ENCODE peak calls at places on chromosomes 7 and 10, in ten cellular contexts. One of them, this sample, is unnamed.

GRCh38 chr10:52644678-52645434 is 127.7 kb downstream of the MBL2 start:
- DNase-seq in NCI-H1048: no peak
- DNase-seq in ACHN: peak
- DNase-seq in central memory CD4-positive, alpha-beta T cell: no peak
- DNase-seq in cardiac septum: no peak
- DNase-seq in activated CD8-positive, alpha-beta memory T cell treated with anti-CD3 and anti-CD28 coated beads for 48 hours: no peak
- DNase-seq in activated T-cell treated with anti-CD3 and anti-CD28 coated beads for 1 hour: peak
- DNase-seq in skeletal muscle cell: no peak
- DNase-seq in mesenchymal stem cell: peak
- DNase-seq in stimulated activated CD8-positive, alpha-beta memory T cell treated with anti-CD3 and anti-CD28 coated beads, Interleukin-7, amount 100 ng/mL, for 24 hours: no peak
- DNase-seq in this sample: peak

GRCh38 chr7:107430057-107430456 is 39.8 kb upstream of the GPR22 start:
- DNase-seq in NCI-H1048: no peak
- DNase-seq in ACHN: no peak
- DNase-seq in central memory CD4-positive, alpha-beta T cell: no peak
- DNase-seq in cardiac septum: no peak
- DNase-seq in activated CD8-positive, alpha-beta memory T cell treated with anti-CD3 and anti-CD28 coated beads for 48 hours: no peak
- DNase-seq in activated T-cell treated with anti-CD3 and anti-CD28 coated beads for 1 hour: no peak
- DNase-seq in skeletal muscle cell: no peak
- DNase-seq in mesenchymal stem cell: no peak
- DNase-seq in stimulated activated CD8-positive, alpha-beta memory T cell treated with anti-CD3 and anti-CD28 coated beads, Interleukin-7, amount 100 ng/mL, for 24 hours: no peak
- DNase-seq in this sample: no peak

GRCh38 chr10:63901916-63902315 is 380.7 kb downstream of the REEP3 start:
- DNase-seq in NCI-H1048: no peak
- DNase-seq in ACHN: no peak
- DNase-seq in central memory CD4-positive, alpha-beta T cell: no peak
- DNase-seq in cardiac septum: no peak
- DNase-seq in activated CD8-positive, alpha-beta memory T cell treated with anti-CD3 and anti-CD28 coated beads for 48 hours: no peak
- DNase-seq in activated T-cell treated with anti-CD3 and anti-CD28 coated beads for 1 hour: no peak
- DNase-seq in skeletal muscle cell: no peak
- DNase-seq in mesenchymal stem cell: no peak
- DNase-seq in stimulated activated CD8-positive, alpha-beta memory T cell treated with anti-CD3 and anti-CD28 coated beads, Interleukin-7, amount 100 ng/mL, for 24 hours: no peak
- DNase-seq in this sample: no peak

GRCh38 chr7:124390301-124390700 is 357.4 kb upstream of the TMEM229A start:
- DNase-seq in NCI-H1048: no peak
- DNase-seq in ACHN: no peak
- DNase-seq in central memory CD4-positive, alpha-beta T cell: no peak
- DNase-seq in cardiac septum: no peak
- DNase-seq in activated CD8-positive, alpha-beta memory T cell treated with anti-CD3 and anti-CD28 coated beads for 48 hours: no peak
- DNase-seq in activated T-cell treated with anti-CD3 and anti-CD28 coated beads for 1 hour: no peak
- DNase-seq in skeletal muscle cell: no peak
- DNase-seq in mesenchymal stem cell: no peak
- DNase-seq in stimulated activated CD8-positive, alpha-beta memory T cell treated with anti-CD3 and anti-CD28 coated beads, Interleukin-7, amount 100 ng/mL, for 24 hours: no peak
- DNase-seq in this sample: no peak

GRCh38 chr7:157851501-157852067 is 514.8 kb downstream of the DNAJB6 start:
- DNase-seq in NCI-H1048: no peak
- DNase-seq in ACHN: no peak
- DNase-seq in central memory CD4-positive, alpha-beta T cell: peak
- DNase-seq in cardiac septum: no peak
- DNase-seq in activated CD8-positive, alpha-beta memory T cell treated with anti-CD3 and anti-CD28 coated beads for 48 hours: peak
- DNase-seq in activated T-cell treated with anti-CD3 and anti-CD28 coated beads for 1 hour: peak
- DNase-seq in skeletal muscle cell: no peak
- DNase-seq in mesenchymal stem cell: no peak
- DNase-seq in stimulated activated CD8-positive, alpha-beta memory T cell treated with anti-CD3 and anti-CD28 coated beads, Interleukin-7, amount 100 ng/mL, for 24 hours: peak
- DNase-seq in this sample: no peak

GRCh38 chr7:69599211-69599878 is 1.1 kb downstream of the AUTS2 start:
- DNase-seq in NCI-H1048: no peak
- DNase-seq in ACHN: peak
- DNase-seq in central memory CD4-positive, alpha-beta T cell: no peak
- DNase-seq in cardiac septum: no peak
- DNase-seq in activated CD8-positive, alpha-beta memory T cell treated with anti-CD3 and anti-CD28 coated beads for 48 hours: no peak
- DNase-seq in activated T-cell treated with anti-CD3 and anti-CD28 coated beads for 1 hour: no peak
- DNase-seq in skeletal muscle cell: no peak
- DNase-seq in mesenchymal stem cell: peak
- DNase-seq in stimulated activated CD8-positive, alpha-beta memory T cell treated with anti-CD3 and anti-CD28 coated beads, Interleukin-7, amount 100 ng/mL, for 24 hours: no peak
- DNase-seq in this sample: no peak

GRCh38 chr7:151598045-151598444 is 78.3 kb upstream of the RHEB start:
- DNase-seq in NCI-H1048: no peak
- DNase-seq in ACHN: peak
- DNase-seq in central memory CD4-positive, alpha-beta T cell: no peak
- DNase-seq in cardiac septum: no peak
- DNase-seq in activated CD8-positive, alpha-beta memory T cell treated with anti-CD3 and anti-CD28 coated beads for 48 hours: no peak
- DNase-seq in activated T-cell treated with anti-CD3 and anti-CD28 coated beads for 1 hour: no peak
- DNase-seq in skeletal muscle cell: peak
- DNase-seq in mesenchymal stem cell: peak
- DNase-seq in stimulated activated CD8-positive, alpha-beta memory T cell treated with anti-CD3 and anti-CD28 coated beads, Interleukin-7, amount 100 ng/mL, for 24 hours: no peak
- DNase-seq in this sample: no peak

GRCh38 chr7:37920619-37921339 is at the start of gene EPDR1:
- DNase-seq in NCI-H1048: peak
- DNase-seq in ACHN: peak
- DNase-seq in central memory CD4-positive, alpha-beta T cell: no peak
- DNase-seq in cardiac septum: peak
- DNase-seq in activated CD8-positive, alpha-beta memory T cell treated with anti-CD3 and anti-CD28 coated beads for 48 hours: no peak
- DNase-seq in activated T-cell treated with anti-CD3 and anti-CD28 coated beads for 1 hour: no peak
- DNase-seq in skeletal muscle cell: no peak
- DNase-seq in mesenchymal stem cell: peak
- DNase-seq in stimulated activated CD8-positive, alpha-beta memory T cell treated with anti-CD3 and anti-CD28 coated beads, Interleukin-7, amount 100 ng/mL, for 24 hours: no peak
- DNase-seq in this sample: no peak

GRCh38 chr10:13271552-13272163 is 28.2 kb downstream of the PHYH start:
- DNase-seq in NCI-H1048: no peak
- DNase-seq in ACHN: peak
- DNase-seq in central memory CD4-positive, alpha-beta T cell: peak
- DNase-seq in cardiac septum: no peak
- DNase-seq in activated CD8-positive, alpha-beta memory T cell treated with anti-CD3 and anti-CD28 coated beads for 48 hours: no peak
- DNase-seq in activated T-cell treated with anti-CD3 and anti-CD28 coated beads for 1 hour: peak
- DNase-seq in skeletal muscle cell: no peak
- DNase-seq in mesenchymal stem cell: peak
- DNase-seq in stimulated activated CD8-positive, alpha-beta memory T cell treated with anti-CD3 and anti-CD28 coated beads, Interleukin-7, amount 100 ng/mL, for 24 hours: peak
- DNase-seq in this sample: no peak

GRCh38 chr10:105291571-105291970 is 650.5 kb downstream of the SORCS3 start:
- DNase-seq in NCI-H1048: no peak
- DNase-seq in ACHN: no peak
- DNase-seq in central memory CD4-positive, alpha-beta T cell: no peak
- DNase-seq in cardiac septum: no peak
- DNase-seq in activated CD8-positive, alpha-beta memory T cell treated with anti-CD3 and anti-CD28 coated beads for 48 hours: no peak
- DNase-seq in activated T-cell treated with anti-CD3 and anti-CD28 coated beads for 1 hour: no peak
- DNase-seq in skeletal muscle cell: no peak
- DNase-seq in mesenchymal stem cell: no peak
- DNase-seq in stimulated activated CD8-positive, alpha-beta memory T cell treated with anti-CD3 and anti-CD28 coated beads, Interleukin-7, amount 100 ng/mL, for 24 hours: no peak
- DNase-seq in this sample: no peak

GRCh38 chr10:113680172-113681111 is 730 bp downstream of the CASP7 start:
- DNase-seq in NCI-H1048: no peak
- DNase-seq in ACHN: peak
- DNase-seq in central memory CD4-positive, alpha-beta T cell: peak
- DNase-seq in cardiac septum: no peak
- DNase-seq in activated CD8-positive, alpha-beta memory T cell treated with anti-CD3 and anti-CD28 coated beads for 48 hours: no peak
- DNase-seq in activated T-cell treated with anti-CD3 and anti-CD28 coated beads for 1 hour: no peak
- DNase-seq in skeletal muscle cell: no peak
- DNase-seq in mesenchymal stem cell: peak
- DNase-seq in stimulated activated CD8-positive, alpha-beta memory T cell treated with anti-CD3 and anti-CD28 coated beads, Interleukin-7, amount 100 ng/mL, for 24 hours: no peak
- DNase-seq in this sample: no peak

GRCh38 chr7:121157885-121158590 is 169.5 kb downstream of the CPED1 start:
- DNase-seq in NCI-H1048: no peak
- DNase-seq in ACHN: no peak
- DNase-seq in central memory CD4-positive, alpha-beta T cell: no peak
- DNase-seq in cardiac septum: no peak
- DNase-seq in activated CD8-positive, alpha-beta memory T cell treated with anti-CD3 and anti-CD28 coated beads for 48 hours: no peak
- DNase-seq in activated T-cell treated with anti-CD3 and anti-CD28 coated beads for 1 hour: no peak
- DNase-seq in skeletal muscle cell: no peak
- DNase-seq in mesenchymal stem cell: no peak
- DNase-seq in stimulated activated CD8-positive, alpha-beta memory T cell treated with anti-CD3 and anti-CD28 coated beads, Interleukin-7, amount 100 ng/mL, for 24 hours: no peak
- DNase-seq in this sample: no peak

GRCh38 chr10:97685395-97685958 is 1.6 kb downstream of the AVPI1 start:
- DNase-seq in NCI-H1048: no peak
- DNase-seq in ACHN: peak
- DNase-seq in central memory CD4-positive, alpha-beta T cell: no peak
- DNase-seq in cardiac septum: peak
- DNase-seq in activated CD8-positive, alpha-beta memory T cell treated with anti-CD3 and anti-CD28 coated beads for 48 hours: no peak
- DNase-seq in activated T-cell treated with anti-CD3 and anti-CD28 coated beads for 1 hour: no peak
- DNase-seq in skeletal muscle cell: no peak
- DNase-seq in mesenchymal stem cell: peak
- DNase-seq in stimulated activated CD8-positive, alpha-beta memory T cell treated with anti-CD3 and anti-CD28 coated beads, Interleukin-7, amount 100 ng/mL, for 24 hours: no peak
- DNase-seq in this sample: no peak

GRCh38 chr10:50604823-50605222 is 18.9 kb downstream of the SGMS1 start:
- DNase-seq in NCI-H1048: no peak
- DNase-seq in ACHN: no peak
- DNase-seq in central memory CD4-positive, alpha-beta T cell: no peak
- DNase-seq in cardiac septum: no peak
- DNase-seq in activated CD8-positive, alpha-beta memory T cell treated with anti-CD3 and anti-CD28 coated beads for 48 hours: no peak
- DNase-seq in activated T-cell treated with anti-CD3 and anti-CD28 coated beads for 1 hour: no peak
- DNase-seq in skeletal muscle cell: no peak
- DNase-seq in mesenchymal stem cell: peak
- DNase-seq in stimulated activated CD8-positive, alpha-beta memory T cell treated with anti-CD3 and anti-CD28 coated beads, Interleukin-7, amount 100 ng/mL, for 24 hours: no peak
- DNase-seq in this sample: no peak

GRCh38 chr10:126468467-126468866 is 80.2 kb upstream of the ADAM12 start:
- DNase-seq in NCI-H1048: no peak
- DNase-seq in ACHN: no peak
- DNase-seq in central memory CD4-positive, alpha-beta T cell: no peak
- DNase-seq in cardiac septum: no peak
- DNase-seq in activated CD8-positive, alpha-beta memory T cell treated with anti-CD3 and anti-CD28 coated beads for 48 hours: no peak
- DNase-seq in activated T-cell treated with anti-CD3 and anti-CD28 coated beads for 1 hour: no peak
- DNase-seq in skeletal muscle cell: no peak
- DNase-seq in mesenchymal stem cell: no peak
- DNase-seq in stimulated activated CD8-positive, alpha-beta memory T cell treated with anti-CD3 and anti-CD28 coated beads, Interleukin-7, amount 100 ng/mL, for 24 hours: no peak
- DNase-seq in this sample: no peak

GRCh38 chr7:1237704-1238255 is 5.1 kb downstream of the UNCX start:
- DNase-seq in NCI-H1048: no peak
- DNase-seq in ACHN: no peak
- DNase-seq in central memory CD4-positive, alpha-beta T cell: no peak
- DNase-seq in cardiac septum: no peak
- DNase-seq in activated CD8-positive, alpha-beta memory T cell treated with anti-CD3 and anti-CD28 coated beads for 48 hours: no peak
- DNase-seq in activated T-cell treated with anti-CD3 and anti-CD28 coated beads for 1 hour: no peak
- DNase-seq in skeletal muscle cell: no peak
- DNase-seq in mesenchymal stem cell: no peak
- DNase-seq in stimulated activated CD8-positive, alpha-beta memory T cell treated with anti-CD3 and anti-CD28 coated beads, Interleukin-7, amount 100 ng/mL, for 24 hours: no peak
- DNase-seq in this sample: no peak

GRCh38 chr10:44952779-44953231 is 6.8 kb upstream of the RASSF4 start:
- DNase-seq in NCI-H1048: no peak
- DNase-seq in ACHN: no peak
- DNase-seq in central memory CD4-positive, alpha-beta T cell: no peak
- DNase-seq in cardiac septum: no peak
- DNase-seq in activated CD8-positive, alpha-beta memory T cell treated with anti-CD3 and anti-CD28 coated beads for 48 hours: no peak
- DNase-seq in activated T-cell treated with anti-CD3 and anti-CD28 coated beads for 1 hour: no peak
- DNase-seq in skeletal muscle cell: no peak
- DNase-seq in mesenchymal stem cell: peak
- DNase-seq in stimulated activated CD8-positive, alpha-beta memory T cell treated with anti-CD3 and anti-CD28 coated beads, Interleukin-7, amount 100 ng/mL, for 24 hours: no peak
- DNase-seq in this sample: no peak

GRCh38 chr7:17374157-17374556 is 75.7 kb downstream of the AHR start:
- DNase-seq in NCI-H1048: no peak
- DNase-seq in ACHN: no peak
- DNase-seq in central memory CD4-positive, alpha-beta T cell: no peak
- DNase-seq in cardiac septum: no peak
- DNase-seq in activated CD8-positive, alpha-beta memory T cell treated with anti-CD3 and anti-CD28 coated beads for 48 hours: no peak
- DNase-seq in activated T-cell treated with anti-CD3 and anti-CD28 coated beads for 1 hour: no peak
- DNase-seq in skeletal muscle cell: no peak
- DNase-seq in mesenchymal stem cell: no peak
- DNase-seq in stimulated activated CD8-positive, alpha-beta memory T cell treated with anti-CD3 and anti-CD28 coated beads, Interleukin-7, amount 100 ng/mL, for 24 hours: no peak
- DNase-seq in this sample: no peak

GRCh38 chr10:33612116-33612515 is 277.6 kb upstream of the NRP1 start:
- DNase-seq in NCI-H1048: no peak
- DNase-seq in ACHN: no peak
- DNase-seq in central memory CD4-positive, alpha-beta T cell: no peak
- DNase-seq in cardiac septum: no peak
- DNase-seq in activated CD8-positive, alpha-beta memory T cell treated with anti-CD3 and anti-CD28 coated beads for 48 hours: no peak
- DNase-seq in activated T-cell treated with anti-CD3 and anti-CD28 coated beads for 1 hour: no peak
- DNase-seq in skeletal muscle cell: no peak
- DNase-seq in mesenchymal stem cell: no peak
- DNase-seq in stimulated activated CD8-positive, alpha-beta memory T cell treated with anti-CD3 and anti-CD28 coated beads, Interleukin-7, amount 100 ng/mL, for 24 hours: no peak
- DNase-seq in this sample: no peak

GRCh38 chr10:4391683-4392082 is 434.3 kb upstream of the AKR1E2 start:
- DNase-seq in NCI-H1048: no peak
- DNase-seq in ACHN: peak
- DNase-seq in central memory CD4-positive, alpha-beta T cell: no peak
- DNase-seq in cardiac septum: no peak
- DNase-seq in activated CD8-positive, alpha-beta memory T cell treated with anti-CD3 and anti-CD28 coated beads for 48 hours: no peak
- DNase-seq in activated T-cell treated with anti-CD3 and anti-CD28 coated beads for 1 hour: no peak
- DNase-seq in skeletal muscle cell: no peak
- DNase-seq in mesenchymal stem cell: no peak
- DNase-seq in stimulated activated CD8-positive, alpha-beta memory T cell treated with anti-CD3 and anti-CD28 coated beads, Interleukin-7, amount 100 ng/mL, for 24 hours: no peak
- DNase-seq in this sample: no peak

GRCh38 chr10:130045091-130045652 is 65.5 kb downstream of the C10orf143 start:
- DNase-seq in NCI-H1048: no peak
- DNase-seq in ACHN: no peak
- DNase-seq in central memory CD4-positive, alpha-beta T cell: no peak
- DNase-seq in cardiac septum: no peak
- DNase-seq in activated CD8-positive, alpha-beta memory T cell treated with anti-CD3 and anti-CD28 coated beads for 48 hours: no peak
- DNase-seq in activated T-cell treated with anti-CD3 and anti-CD28 coated beads for 1 hour: no peak
- DNase-seq in skeletal muscle cell: no peak
- DNase-seq in mesenchymal stem cell: no peak
- DNase-seq in stimulated activated CD8-positive, alpha-beta memory T cell treated with anti-CD3 and anti-CD28 coated beads, Interleukin-7, amount 100 ng/mL, for 24 hours: no peak
- DNase-seq in this sample: no peak

GRCh38 chr7:98877146-98877545 is 1.2 kb upstream of the TRRAP start:
- DNase-seq in NCI-H1048: no peak
- DNase-seq in ACHN: no peak
- DNase-seq in central memory CD4-positive, alpha-beta T cell: no peak
- DNase-seq in cardiac septum: no peak
- DNase-seq in activated CD8-positive, alpha-beta memory T cell treated with anti-CD3 and anti-CD28 coated beads for 48 hours: no peak
- DNase-seq in activated T-cell treated with anti-CD3 and anti-CD28 coated beads for 1 hour: no peak
- DNase-seq in skeletal muscle cell: no peak
- DNase-seq in mesenchymal stem cell: no peak
- DNase-seq in stimulated activated CD8-positive, alpha-beta memory T cell treated with anti-CD3 and anti-CD28 coated beads, Interleukin-7, amount 100 ng/mL, for 24 hours: no peak
- DNase-seq in this sample: no peak

GRCh38 chr7:143901360-143901709 is 641 bp downstream of the TCAF1 start:
- DNase-seq in NCI-H1048: no peak
- DNase-seq in ACHN: no peak
- DNase-seq in central memory CD4-positive, alpha-beta T cell: no peak
- DNase-seq in cardiac septum: peak
- DNase-seq in activated CD8-positive, alpha-beta memory T cell treated with anti-CD3 and anti-CD28 coated beads for 48 hours: no peak
- DNase-seq in activated T-cell treated with anti-CD3 and anti-CD28 coated beads for 1 hour: peak
- DNase-seq in skeletal muscle cell: no peak
- DNase-seq in mesenchymal stem cell: no peak
- DNase-seq in stimulated activated CD8-positive, alpha-beta memory T cell treated with anti-CD3 and anti-CD28 coated beads, Interleukin-7, amount 100 ng/mL, for 24 hours: no peak
- DNase-seq in this sample: no peak

GRCh38 chr7:43430412-43430811 is 152.5 kb upstream of the STK17A start:
- DNase-seq in NCI-H1048: no peak
- DNase-seq in ACHN: no peak
- DNase-seq in central memory CD4-positive, alpha-beta T cell: no peak
- DNase-seq in cardiac septum: no peak
- DNase-seq in activated CD8-positive, alpha-beta memory T cell treated with anti-CD3 and anti-CD28 coated beads for 48 hours: no peak
- DNase-seq in activated T-cell treated with anti-CD3 and anti-CD28 coated beads for 1 hour: no peak
- DNase-seq in skeletal muscle cell: no peak
- DNase-seq in mesenchymal stem cell: peak
- DNase-seq in stimulated activated CD8-positive, alpha-beta memory T cell treated with anti-CD3 and anti-CD28 coated beads, Interleukin-7, amount 100 ng/mL, for 24 hours: no peak
- DNase-seq in this sample: no peak

GRCh38 chr10:114768394-114768786 is 53.2 kb upstream of the FHIP2A start:
- DNase-seq in NCI-H1048: no peak
- DNase-seq in ACHN: peak
- DNase-seq in central memory CD4-positive, alpha-beta T cell: no peak
- DNase-seq in cardiac septum: no peak
- DNase-seq in activated CD8-positive, alpha-beta memory T cell treated with anti-CD3 and anti-CD28 coated beads for 48 hours: no peak
- DNase-seq in activated T-cell treated with anti-CD3 and anti-CD28 coated beads for 1 hour: no peak
- DNase-seq in skeletal muscle cell: no peak
- DNase-seq in mesenchymal stem cell: no peak
- DNase-seq in stimulated activated CD8-positive, alpha-beta memory T cell treated with anti-CD3 and anti-CD28 coated beads, Interleukin-7, amount 100 ng/mL, for 24 hours: no peak
- DNase-seq in this sample: no peak

GRCh38 chr10:63369711-63370110 is 96.1 kb downstream of the JMJD1C start:
- DNase-seq in NCI-H1048: no peak
- DNase-seq in ACHN: no peak
- DNase-seq in central memory CD4-positive, alpha-beta T cell: no peak
- DNase-seq in cardiac septum: no peak
- DNase-seq in activated CD8-positive, alpha-beta memory T cell treated with anti-CD3 and anti-CD28 coated beads for 48 hours: no peak
- DNase-seq in activated T-cell treated with anti-CD3 and anti-CD28 coated beads for 1 hour: no peak
- DNase-seq in skeletal muscle cell: no peak
- DNase-seq in mesenchymal stem cell: no peak
- DNase-seq in stimulated activated CD8-positive, alpha-beta memory T cell treated with anti-CD3 and anti-CD28 coated beads, Interleukin-7, amount 100 ng/mL, for 24 hours: no peak
- DNase-seq in this sample: no peak

GRCh38 chr7:101255841-101256240 is 11.0 kb upstream of the FIS1 start:
- DNase-seq in NCI-H1048: no peak
- DNase-seq in ACHN: no peak
- DNase-seq in central memory CD4-positive, alpha-beta T cell: no peak
- DNase-seq in cardiac septum: no peak
- DNase-seq in activated CD8-positive, alpha-beta memory T cell treated with anti-CD3 and anti-CD28 coated beads for 48 hours: no peak
- DNase-seq in activated T-cell treated with anti-CD3 and anti-CD28 coated beads for 1 hour: no peak
- DNase-seq in skeletal muscle cell: no peak
- DNase-seq in mesenchymal stem cell: peak
- DNase-seq in stimulated activated CD8-positive, alpha-beta memory T cell treated with anti-CD3 and anti-CD28 coated beads, Interleukin-7, amount 100 ng/mL, for 24 hours: no peak
- DNase-seq in this sample: no peak

GRCh38 chr7:135177021-135177696 is 6.7 kb upstream of the CYREN start:
- DNase-seq in NCI-H1048: no peak
- DNase-seq in ACHN: no peak
- DNase-seq in central memory CD4-positive, alpha-beta T cell: no peak
- DNase-seq in cardiac septum: no peak
- DNase-seq in activated CD8-positive, alpha-beta memory T cell treated with anti-CD3 and anti-CD28 coated beads for 48 hours: no peak
- DNase-seq in activated T-cell treated with anti-CD3 and anti-CD28 coated beads for 1 hour: no peak
- DNase-seq in skeletal muscle cell: no peak
- DNase-seq in mesenchymal stem cell: no peak
- DNase-seq in stimulated activated CD8-positive, alpha-beta memory T cell treated with anti-CD3 and anti-CD28 coated beads, Interleukin-7, amount 100 ng/mL, for 24 hours: no peak
- DNase-seq in this sample: no peak

This sample was measured in HFF-Myc.